ENCODE peak calls at places on chromosomes 16 and 17, in four cellular contexts. D, F, X and W are unnamed samples.

GRCh38 chr16:14436410-14436955 is 193.6 kb downstream of the PARN start:
- DNase-seq in D (no peak), F (no peak), X (no peak), W (no peak)

GRCh38 chr17:4500188-4500565 is 1.5 kb downstream of the SPNS2 start:
- DNase-seq in D (no peak), F (no peak), X (no peak), W (no peak)

GRCh38 chr17:48961516-48962233 is 6.7 kb downstream of the GIP start:
- DNase-seq in D (peak), F (peak), X (no peak), W (no peak)

GRCh38 chr16:24701521-24701951 is 27.9 kb upstream of the TNRC6A start:
- DNase-seq in D (peak), F (peak), X (no peak), W (no peak)

GRCh38 chr16:29777576-29778360 is at the start of gene ZG16:
- DNase-seq in D (no peak), F (no peak), X (no peak), W (no peak)

GRCh38 chr17:67585077-67585602 is 132.6 kb upstream of the NOL11 start:
- DNase-seq in D (peak), F (no peak), X (no peak), W (no peak)

GRCh38 chr17:41773190-41773588 is 13.3 kb downstream of the JUP start:
- DNase-seq in D (peak), F (peak), X (no peak), W (no peak)

GRCh38 chr16:67528870-67529638 is 425 bp downstream of the RIPOR1 start:
- DNase-seq in D (peak), F (peak), X (no peak), W (no peak)

GRCh38 chr17:17551361-17551760 is 40.1 kb downstream of the PEMT start:
- DNase-seq in D (no peak), F (peak), X (no peak), W (no peak)

GRCh38 chr17:78862073-78863023 is 21.7 kb upstream of the USP36 start:
- DNase-seq in D (peak), F (peak), X (no peak), W (peak)

GRCh38 chr17:76088868-76089576 is 10.0 kb downstream of the ZACN start:
- DNase-seq in D (no peak), F (no peak), X (no peak), W (no peak)

GRCh38 chr16:72987480-72987901 is 60.4 kb downstream of the ZFHX3 start:
- DNase-seq in D (no peak), F (no peak), X (no peak), W (no peak)

GRCh38 chr17:52515927-52516326 is 357.4 kb upstream of the CA10 start:
- DNase-seq in D (no peak), F (no peak), X (no peak), W (no peak)

GRCh38 chr16:67036323-67036741 is 7.4 kb downstream of the CBFB start:
- DNase-seq in D (no peak), F (no peak), X (no peak), W (no peak)

GRCh38 chr17:41026668-41027471 is at the start of gene KRTAP1-5:
- DNase-seq in D (peak), F (peak), X (no peak), W (no peak)

GRCh38 chr16:84368327-84368996 is at the start of gene ATP2C2:
- DNase-seq in D (no peak), F (no peak), X (peak), W (no peak)

GRCh38 chr16:24810951-24811843 is 34.6 kb upstream of the SLC5A11 start:
- DNase-seq in D (no peak), F (no peak), X (no peak), W (no peak)

GRCh38 chr17:32127156-32127897 is 15.0 kb upstream of the RHOT1 start:
- DNase-seq in D (peak), F (peak), X (peak), W (peak)

GRCh38 chr17:20925091-20925490 is 117.7 kb downstream of the USP22 start:
- DNase-seq in D (peak), F (peak), X (no peak), W (no peak)

GRCh38 chr17:1179635-1180433 is at the start of gene ABR:
- DNase-seq in D (peak), F (peak), X (peak), W (no peak)

GRCh38 chr16:82582971-82583370 is 43.8 kb upstream of the CDH13 start:
- DNase-seq in D (no peak), F (no peak), X (no peak), W (no peak)

GRCh38 chr17:59425085-59425901 is 93.8 kb downstream of the YPEL2 start:
- DNase-seq in D (peak), F (peak), X (no peak), W (no peak)

GRCh38 chr16:69166221-69166833 is 20.6 kb upstream of the SNTB2 start:
- DNase-seq in D (peak), F (no peak), X (no peak), W (no peak)

GRCh38 chr17:75891605-75892555 is 4.9 kb downstream of the TRIM65 start:
- DNase-seq in D (no peak), F (no peak), X (no peak), W (no peak)

GRCh38 chr17:77566151-77566550 is 392.4 kb upstream of the TNRC6C start:
- DNase-seq in D (no peak), F (no peak), X (no peak), W (no peak)

GRCh38 chr16:48054881-48055601 is 100.8 kb downstream of the ABCC12 start:
- DNase-seq in D (peak), F (peak), X (peak), W (no peak)
- TF ChIP-seq CTCF in D (peak), F (peak), X (peak), W (peak)

GRCh38 chr17:82491196-82491530 is 28.4 kb upstream of the FOXK2 start:
- DNase-seq in D (no peak), F (no peak), X (no peak), W (no peak)

GRCh38 chr17:82494236-82495055 is 25.1 kb upstream of the FOXK2 start:
- DNase-seq in D (peak), F (peak), X (peak), W (peak)

GRCh38 chr17:82491533-82491932 is 28.0 kb upstream of the FOXK2 start:
- DNase-seq in D (no peak), F (no peak), X (no peak), W (no peak)

GRCh38 chr17:82492647-82493516 is 26.6 kb upstream of the FOXK2 start:
- DNase-seq in D (peak), F (peak), X (no peak), W (no peak)

GRCh38 chr17:82493517-82493840 is 26.1 kb upstream of the FOXK2 start:
- DNase-seq in D (no peak), F (no peak), X (no peak), W (no peak)
- TF ChIP-seq CTCF in D (no peak), F (no peak), X (no peak), W (no peak)

GRCh38 chr17:65222216-65222738 is 85.1 kb downstream of the RGS9 start:
- DNase-seq in D (peak), F (no peak), X (no peak), W (no peak)

GRCh38 chr17:65219707-65220106 is 82.5 kb downstream of the RGS9 start:
- DNase-seq in D (no peak), F (no peak), X (no peak), W (no peak)

GRCh38 chr17:65218261-65218660 is 81.1 kb downstream of the RGS9 start:
- DNase-seq in D (no peak), F (no peak), X (no peak), W (no peak)

GRCh38 chr17:65220732-65221131 is 83.6 kb downstream of the RGS9 start:
- DNase-seq in D (no peak), F (no peak), X (no peak), W (no peak)

DNA sequence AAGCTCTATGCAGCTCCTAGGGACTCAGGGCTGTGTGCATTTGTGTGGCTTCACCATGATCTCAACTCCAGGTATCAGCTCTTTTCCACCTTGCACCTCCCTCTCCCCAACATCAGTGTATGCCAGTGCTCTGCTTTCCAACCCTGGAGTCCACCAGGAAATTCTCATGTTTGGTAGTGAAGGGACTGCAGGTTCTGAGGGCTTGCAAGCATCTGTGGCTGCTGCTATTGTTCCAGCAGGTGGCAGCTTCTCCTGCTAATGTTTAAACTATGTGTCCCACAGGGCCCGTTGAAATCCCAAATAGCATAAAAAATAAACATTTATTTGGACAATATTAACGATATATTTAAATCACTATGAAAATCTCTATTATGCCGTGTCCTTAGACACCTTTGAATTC is 82.0 kb downstream of the RGS9 start:
- DNase-seq in D (no peak), F (no peak), X (no peak), W (no peak)
- TF ChIP-seq CTCF in D (no peak), F (peak), X (no peak), W (no peak)

GRCh38 chr16:81198635-81199034 is 39.9 kb upstream of the BCO1 start:
- DNase-seq in D (no peak), F (peak), X (no peak), W (no peak)
- TF ChIP-seq CTCF in D (peak), F (peak), X (no peak), W (no peak)

DNA sequence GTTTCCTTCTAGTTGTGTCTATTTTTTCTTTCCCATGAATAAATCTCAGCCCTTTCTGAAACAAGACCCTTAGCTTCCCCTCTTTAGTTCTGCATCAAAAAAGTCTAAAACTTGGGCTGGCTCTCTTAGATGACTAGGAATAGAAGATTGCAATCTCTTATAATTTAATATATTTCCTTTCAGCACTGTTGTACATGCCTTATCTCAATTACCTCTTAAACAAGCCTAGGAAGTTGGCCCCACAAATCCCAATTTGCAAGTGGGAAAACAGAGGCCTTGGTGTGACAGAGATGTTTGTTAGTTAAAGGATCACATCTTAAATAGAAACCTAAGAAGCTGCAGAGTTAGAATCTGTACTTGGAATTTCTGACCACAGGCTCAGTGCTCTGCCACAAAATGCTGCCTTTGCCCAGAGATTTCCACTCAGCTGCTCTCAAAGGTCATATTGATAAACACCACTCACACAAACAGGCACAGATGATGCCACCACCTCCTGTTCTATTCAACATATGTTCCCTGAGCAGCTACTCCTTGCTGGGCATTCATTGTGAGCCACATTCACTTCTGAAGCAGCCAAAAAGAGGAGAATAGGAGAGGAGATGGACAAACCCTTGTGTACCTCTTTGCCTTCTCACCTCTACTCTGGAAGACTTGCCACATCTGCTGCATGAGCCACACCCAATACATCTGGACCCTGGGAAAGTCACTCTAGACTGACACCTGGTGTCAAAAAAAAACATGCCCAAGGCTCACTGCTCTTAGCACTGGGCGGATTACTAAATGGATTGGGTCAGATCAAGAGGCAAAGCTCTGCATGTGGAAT is 5.5 kb downstream of the CCDC182 start:
- DNase-seq in D (no peak), F (peak), X (no peak), W (no peak)
- TF ChIP-seq CTCF in D (peak), F (peak), X (no peak), W (peak)

GRCh38 chr16:28100810-28101532 is 37.5 kb upstream of the GSG1L start:
- DNase-seq in D (no peak), F (no peak), X (no peak), W (no peak)
- TF ChIP-seq CTCF in D (no peak), F (no peak), X (no peak), W (no peak)

DNA sequence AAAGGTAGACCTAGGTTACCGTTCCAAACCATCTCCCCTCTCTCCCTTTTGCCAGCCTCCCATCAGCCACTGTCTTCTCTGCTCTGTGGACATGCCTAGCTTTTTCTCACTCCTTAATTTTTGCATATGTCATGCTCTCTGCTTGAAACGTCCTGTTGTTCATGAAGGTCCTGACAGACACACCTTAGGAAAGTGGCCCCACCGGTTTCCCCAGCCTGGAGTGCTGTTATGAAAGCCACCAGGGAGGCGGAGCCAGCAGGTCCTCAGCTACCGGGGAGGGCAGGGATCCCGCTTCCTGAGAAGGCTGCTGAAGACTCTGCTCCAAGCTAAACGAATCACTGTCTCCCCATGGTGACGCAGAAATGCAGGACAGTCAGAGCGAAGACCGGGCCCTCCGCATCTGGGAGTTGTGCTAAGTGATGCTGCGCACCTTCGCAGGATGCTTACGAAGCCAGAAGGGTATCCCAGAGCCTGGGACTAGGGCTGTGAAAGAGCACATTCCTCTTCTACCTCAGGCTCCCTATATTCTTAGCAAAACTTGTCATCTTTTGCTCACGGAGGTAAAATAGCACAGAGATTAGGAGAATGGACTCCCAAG is 2.3 kb upstream of the SLC16A11 start:
- DNase-seq in D (no peak), F (no peak), X (no peak), W (no peak)
- TF ChIP-seq CTCF in D (no peak), F (no peak), X (no peak), W (peak)

GRCh38 chr17:70426752-70427151 is 257.4 kb downstream of the KCNJ2 start:
- DNase-seq in D (no peak), F (no peak), X (no peak), W (no peak)

GRCh38 chr17:70420876-70421445 is 251.6 kb downstream of the KCNJ2 start:
- DNase-seq in D (no peak), F (no peak), X (no peak), W (no peak)

GRCh38 chr17:70422862-70423261 is 253.5 kb downstream of the KCNJ2 start:
- DNase-seq in D (no peak), F (no peak), X (no peak), W (no peak)

DNA sequence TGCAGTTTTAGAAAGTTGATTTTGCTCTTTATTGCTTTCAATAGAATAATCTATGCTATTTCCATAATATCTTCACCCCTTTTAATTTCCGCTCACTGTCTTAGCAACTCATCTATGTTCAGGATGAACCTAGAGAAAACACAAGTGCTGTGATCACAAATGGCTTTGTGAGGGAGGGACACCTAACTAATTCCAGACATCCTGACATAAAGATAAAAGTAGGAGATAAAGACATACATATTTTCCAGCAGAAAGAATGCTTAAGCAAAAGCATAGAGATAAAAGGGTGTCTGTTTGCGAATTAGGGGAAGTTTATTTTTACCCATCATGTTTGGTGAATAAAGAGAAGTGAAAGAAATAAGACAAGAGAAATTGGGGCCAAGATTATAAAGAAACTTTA is 254.2 kb downstream of the KCNJ2 start:
- DNase-seq in D (no peak), F (no peak), X (no peak), W (no peak)
- TF ChIP-seq CTCF in D (no peak), F (no peak), X (no peak), W (no peak)